ENCODE peak calls at places on chromosomes 4 and X, in four cellular contexts. K is iris pigment epithelial cell, P is amniotic epithelial cell, L is AG10803. F is an unnamed sample.
A peak's percentile ranks its signal among the peaks of the same experiment; 100 is the strongest.

GRCh38 chr4:67929447-67929846 is 33.8 kb downstream of the TMPRSS11A start:
- DNase-seq in K (peak; percentile 68), P (peak; percentile 60), L (peak; percentile 9), F (peak; percentile 6)

GRCh38 chr4:164989464-164989863 is 12.0 kb upstream of the TRIM61 start:
- DNase-seq in K (no peak), P (no peak), L (no peak), F (no peak)

GRCh38 chr4:6969826-6970800 is 60.5 kb downstream of the TBC1D14 start:
- DNase-seq in K (no peak), P (no peak), L (no peak), F (no peak)

GRCh38 chrX:53483838-53484420 is 49.8 kb upstream of the HSD17B10 start:
- DNase-seq in K (peak; percentile 36), P (peak; percentile 66), L (peak; percentile 82), F (peak; percentile 28)

GRCh38 chr4:49032440-49033161 is 46.5 kb downstream of the CWH43 start:
- DNase-seq in K (peak; percentile 17), P (peak; percentile 2), L (peak; percentile 11), F (peak; percentile 30)

GRCh38 chr4:143554728-143555597 is 41.5 kb downstream of the SMARCA5 start:
- DNase-seq in K (no peak), P (no peak), L (no peak), F (no peak)

GRCh38 chrX:47030339-47030738 is 47.9 kb upstream of the RGN start:
- DNase-seq in K (peak; percentile 60), P (peak; percentile 54), L (peak; percentile 57), F (peak; percentile 63)

GRCh38 chr4:128553665-128554515 is 255.6 kb upstream of the JADE1 start:
- DNase-seq in K (peak; percentile 54), P (no peak), L (no peak), F (no peak)

GRCh38 chr4:26441110-26441509 is 49.2 kb downstream of the CCKAR start:
- DNase-seq in K (peak; percentile 73), P (peak; percentile 61), L (peak; percentile 59), F (peak; percentile 54)

GRCh38 chrX:115582871-115583729 is 22.1 kb downstream of the PLS3 start:
- DNase-seq in K (peak; percentile 62), P (no peak), L (peak; percentile 54), F (peak; percentile 69)

GRCh38 chr4:184808719-184809062 is 17.1 kb downstream of the ACSL1 start:
- DNase-seq in K (no peak), P (no peak), L (no peak), F (peak; percentile 8)

GRCh38 chrX:16487620-16488380 is 162.2 kb upstream of the S100G start:
- DNase-seq in K (peak; percentile 63), P (peak; percentile 7), L (no peak), F (peak; percentile 55)

GRCh38 chr4:176193898-176194297 is 1.5 kb downstream of the SPATA4 start:
- DNase-seq in K (peak; percentile 85), P (peak; percentile 77), L (peak; percentile 79), F (peak; percentile 86)

GRCh38 chr4:110867981-110868380 is 245.1 kb upstream of the PITX2 start:
- DNase-seq in K (peak; percentile 48), P (peak; percentile 55), L (peak; percentile 39), F (peak; percentile 15)

GRCh38 chr4:7752649-7753048 is 187.0 kb downstream of the AFAP1 start:
- DNase-seq in K (no peak), P (no peak), L (no peak), F (no peak)

GRCh38 chr4:109912706-109913621 is at the start of gene EGF:
- DNase-seq in K (peak; percentile 48), P (peak; percentile 66), L (peak; percentile 26), F (peak; percentile 78)

GRCh38 chr4:79050521-79050880 is 111.3 kb upstream of the PAQR3 start:
- DNase-seq in K (no peak), P (no peak), L (no peak), F (no peak)